ENCODE peak calls at places on chromosomes 7 and 10, in five cellular contexts. E, M, W, D and U are unnamed samples.

GRCh38 chr7:75872073-75872782 is 6.6 kb upstream of the RHBDD2 start:
- DNase-seq in E (no peak), M (no peak), W (no peak), D (no peak), U (no peak)

GRCh38 chr10:99621454-99622246 is 1.4 kb upstream of the SLC25A28 start:
- DNase-seq in M (no peak), E (no peak), D (peak; percentile 50), W (no peak), U (no peak)

GRCh38 chr10:34031410-34031809 is 696.9 kb upstream of the NRP1 start:
- DNase-seq in E (peak; percentile 44), W (no peak), D (no peak), M (no peak), U (no peak)

GRCh38 chr7:11835260-11835659 is 3.3 kb upstream of the THSD7A start:
- DNase-seq in M (no peak), D (no peak), W (no peak), E (no peak), U (no peak)

GRCh38 chr10:35639651-35640311 is 2.3 kb downstream of the FZD8 start:
- DNase-seq in M (no peak), W (no peak), E (no peak), D (peak; percentile 29), U (no peak)

GRCh38 chr10:103168436-103168835 is 24.6 kb downstream of the NT5C2 start:
- DNase-seq in D (no peak), M (no peak), E (no peak), W (no peak), U (no peak)

GRCh38 chr7:106757846-106758245 is 96.9 kb upstream of the CCDC71L start:
- DNase-seq in D (no peak), W (no peak), E (no peak), M (no peak), U (no peak)

GRCh38 chr7:1665721-1666250 is 4.3 kb upstream of the ELFN1 start:
- DNase-seq in D (peak; percentile 33), W (no peak), M (no peak), E (no peak), U (no peak)

GRCh38 chr10:97318772-97319651 is at the start of gene FRAT1:
- DNase-seq in E (peak; percentile 81), W (peak; percentile 82), D (peak; percentile 94), M (peak; percentile 94), U (peak; percentile 94)

GRCh38 chr7:98852826-98853225 is 17.0 kb downstream of the TMEM130 start:
- DNase-seq in E (no peak), M (no peak), D (no peak), W (no peak), U (no peak)

GRCh38 chr7:78993341-78993740 is 460.1 kb downstream of the MAGI2 start:
- DNase-seq in W (no peak), E (no peak), M (no peak), D (no peak), U (no peak)

GRCh38 chr7:63030061-63030460 is 968.6 kb upstream of the ZNF722 start:
- DNase-seq in E (no peak), D (no peak), W (no peak), M (no peak), U (no peak)

GRCh38 chr7:15916666-15917388 is 230.3 kb upstream of the MEOX2 start:
- DNase-seq in W (no peak), E (no peak), D (no peak), M (no peak), U (no peak)

GRCh38 chr10:74011762-74012161 is 13.8 kb downstream of the VCL start:
- DNase-seq in D (no peak), E (no peak), W (no peak), M (no peak), U (no peak)

GRCh38 chr7:54864718-54865117 is 105.7 kb upstream of the SEC61G start:
- DNase-seq in W (no peak), M (no peak), D (no peak), E (no peak), U (no peak)

GRCh38 chr10:51773681-51774080 is 74.3 kb upstream of the CSTF2T start:
- DNase-seq in D (no peak), E (no peak), M (no peak), W (no peak), U (no peak)

GRCh38 chr10:117169480-117169879 is 27.8 kb upstream of the KCNK18 start:
- DNase-seq in M (no peak), W (no peak), E (no peak), D (no peak), U (no peak)

GRCh38 chr7:150938566-150938965 is 39.6 kb downstream of the KCNH2 start:
- DNase-seq in E (no peak), D (no peak), W (no peak), M (no peak), U (no peak)

GRCh38 chr7:16740623-16740953 is 13.0 kb upstream of the TSPAN13 start:
- DNase-seq in E (no peak), D (no peak), W (no peak), M (no peak), U (no peak)

GRCh38 chr7:28330384-28331070 is 81.8 kb upstream of the CREB5 start:
- DNase-seq in M (no peak), E (no peak), D (no peak), W (no peak), U (no peak)

GRCh38 chr7:88331322-88331721 is 24.6 kb upstream of the STEAP4 start:
- DNase-seq in W (no peak), M (no peak), D (no peak), E (no peak), U (no peak)

DNA sequence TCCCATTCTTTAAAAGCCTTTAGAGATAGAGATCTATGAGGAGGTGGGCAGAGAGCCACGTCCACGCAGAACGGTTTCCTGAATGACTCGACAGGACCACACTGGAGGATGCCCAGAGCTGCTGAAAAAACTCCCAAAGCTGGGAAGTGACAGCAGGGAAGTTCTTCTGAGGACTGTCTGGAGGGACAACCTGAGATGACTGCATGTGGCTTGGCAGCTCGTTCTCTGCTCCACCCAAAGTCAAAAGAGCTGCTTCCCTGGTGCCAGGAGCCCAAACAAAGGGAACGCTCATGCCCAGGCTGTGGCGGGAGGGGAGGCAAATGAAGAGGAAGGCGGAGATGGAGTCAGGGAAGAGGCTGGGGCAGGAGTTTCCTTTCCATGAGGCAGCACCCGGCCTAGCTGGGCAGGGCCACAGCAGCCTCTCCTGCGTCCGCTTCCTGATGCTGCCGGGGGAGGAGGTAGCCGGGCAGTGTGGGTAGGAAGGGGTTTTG is 95.4 kb downstream of the CCDC3 start:
- DNase-seq in W (no peak), E (peak; percentile 19), M (no peak), D (no peak), U (no peak)
- H3K27ac ChIP-seq in W (no peak overlapping the region), E (peak overlapping the region; percentile 54), M (no peak overlapping the region), D (no peak overlapping the region), U (no peak overlapping the region)

GRCh38 chr10:13829790-13830189 is 243.0 kb downstream of the PRPF18 start:
- DNase-seq in W (no peak), E (no peak), D (no peak), M (no peak), U (no peak)

GRCh38 chr10:13830385-13830784 is 243.6 kb downstream of the PRPF18 start:
- DNase-seq in E (no peak), M (no peak), D (no peak), W (no peak), U (no peak)

GRCh38 chr10:13823046-13823711 is 236.4 kb downstream of the PRPF18 start:
- DNase-seq in D (no peak), E (no peak), W (no peak), M (no peak), U (no peak)

GRCh38 chr10:13831711-13832110 is 244.9 kb downstream of the PRPF18 start:
- DNase-seq in E (no peak), W (no peak), M (no peak), D (no peak), U (no peak)

DNA sequence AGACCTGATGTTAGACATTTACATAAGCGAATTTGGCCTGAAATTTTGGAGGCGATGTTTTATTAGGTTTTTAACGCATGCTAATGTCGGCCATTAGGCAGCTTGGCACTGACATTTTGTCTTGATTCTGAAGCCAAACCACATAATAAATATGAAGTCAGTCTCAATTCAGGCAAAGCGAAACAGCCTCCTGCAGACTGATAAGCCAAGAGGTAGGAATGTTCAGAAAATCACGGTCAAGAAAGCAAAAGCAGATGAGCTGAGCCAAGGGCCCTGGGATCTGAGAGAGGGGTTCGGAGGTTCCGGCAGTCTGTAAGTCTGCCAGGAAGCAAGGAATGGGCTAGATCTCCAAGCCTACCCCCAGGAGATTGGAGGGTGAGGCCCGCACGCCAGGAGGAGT is 240.7 kb downstream of the PRPF18 start:
- DNase-seq in E (no peak), W (no peak), M (no peak), D (no peak), U (no peak)
- H3K27ac ChIP-seq in E (no peak overlapping the region), W (no peak overlapping the region), M (no peak overlapping the region), D (no peak overlapping the region), U (no peak overlapping the region)

DNA sequence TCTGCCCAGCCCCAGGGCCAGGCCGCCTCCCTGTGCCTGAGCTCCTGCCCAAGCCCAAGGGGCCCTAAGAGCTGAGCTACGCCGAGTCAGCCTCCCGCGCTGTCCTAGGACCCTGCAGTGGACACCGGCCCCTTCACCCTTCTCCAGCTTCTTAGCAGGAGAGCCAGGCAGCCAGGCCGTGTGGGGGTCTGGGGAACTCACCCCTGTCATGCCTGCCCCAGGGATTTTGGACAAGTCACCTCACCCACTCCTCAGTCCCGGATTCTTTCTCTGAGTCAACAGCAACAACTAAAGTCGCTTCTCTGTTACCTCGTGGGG is 79.3 kb downstream of the MKI67 start:
- DNase-seq in E (no peak), M (no peak), D (peak; percentile 19), W (no peak), U (no peak)
- H3K27ac ChIP-seq in E (peak overlapping the region; percentile 92), M (peak overlapping the region; percentile 64), D (no peak overlapping the region), W (no peak overlapping the region), U (peak overlapping the region; percentile 83)

GRCh38 chr10:62639139-62639538 is 165.4 kb upstream of the ADO start:
- DNase-seq in W (no peak), M (no peak), D (no peak), E (no peak), U (no peak)

GRCh38 chr10:62640386-62640785 is 164.1 kb upstream of the ADO start:
- DNase-seq in M (no peak), D (no peak), E (no peak), W (no peak), U (no peak)

GRCh38 chr10:62637249-62638061 is 167.1 kb upstream of the ADO start:
- DNase-seq in D (no peak), W (no peak), E (peak; percentile 26), M (peak; percentile 67), U (peak; percentile 83)

GRCh38 chr10:62636825-62637248 is 167.7 kb upstream of the ADO start:
- DNase-seq in M (no peak), W (no peak), D (no peak), E (no peak), U (no peak)

DNA sequence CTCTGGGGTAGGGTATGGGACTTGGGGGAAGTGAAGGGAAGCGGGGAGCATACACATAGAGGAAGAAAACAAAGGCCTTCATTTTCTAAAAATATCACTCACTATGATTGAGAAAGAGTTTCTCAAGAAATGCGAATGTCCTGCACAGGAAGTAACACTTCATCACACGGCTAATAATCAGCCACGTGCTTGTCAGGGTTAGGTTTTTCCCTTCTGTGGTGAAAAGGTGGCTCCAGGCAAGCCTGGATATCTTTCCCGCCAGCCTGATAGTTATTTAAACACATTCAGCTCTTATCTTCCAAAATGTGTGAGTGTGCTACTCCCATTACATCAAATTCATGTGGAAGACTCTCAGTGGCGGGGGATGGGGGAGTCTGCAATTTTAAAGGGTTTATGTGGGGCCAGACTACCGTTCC is 166.4 kb upstream of the ADO start:
- DNase-seq in D (no peak), M (peak; percentile 38), W (no peak), E (no peak), U (no peak)
- H3K27ac ChIP-seq in D (peak overlapping the region; percentile 9), M (peak overlapping the region; percentile 79), W (no peak overlapping the region), E (peak overlapping the region; percentile 66), U (peak overlapping the region; percentile 78)